ENCODE peak calls at places on chromosomes 6 and 20, in nine cellular contexts. Q is BE2C, A is OCI-LY7, K is right atrium auricular region, B is bronchial epithelial cell, G is mammary epithelial cell, W is body of pancreas, T is fibroblast of lung, U is BJ. O is an unnamed sample. For H3K36me3, the result is how much of the 10 kb centered on the place peaks cover.

GRCh38 chr20:58129736-58130135 is 98.7 kb downstream of the ANKRD60 start:
- DNase-seq in U (no peak), A (no peak), G (no peak), Q (no peak), K (peak), W (no peak), B (no peak), T (no peak), O (no peak)

GRCh38 chr6:168607272-168608112 is 166.5 kb downstream of the SMOC2 start:
- DNase-seq in Q (peak), B (peak), W (no peak), K (no peak), T (no peak), U (no peak), A (no peak), G (no peak), O (no peak)

GRCh38 chr6:70152786-70153185 is 150.1 kb downstream of the COL9A1 start:
- DNase-seq in W (no peak), K (no peak), Q (peak), B (no peak), U (no peak), A (no peak), G (no peak), T (no peak), O (no peak)

GRCh38 chr6:146741609-146742008 is 142.8 kb downstream of the ADGB start:
- DNase-seq in G (no peak), T (peak), K (no peak), W (no peak), A (no peak), U (peak), B (peak), Q (no peak), O (no peak)

GRCh38 chr6:170270984-170271593 is 19.8 kb downstream of the DLL1 start:
- DNase-seq in G (no peak), B (no peak), U (no peak), A (no peak), W (no peak), K (no peak), Q (no peak), T (no peak), O (no peak)

GRCh38 chr20:13786143-13786828 is 1.5 kb downstream of the NDUFAF5 start:
- DNase-seq in W (no peak), Q (no peak), A (no peak), G (no peak), U (no peak), T (no peak), B (peak), K (no peak), O (no peak)

GRCh38 chr20:6921717-6922386 is 154.4 kb downstream of the BMP2 start:
- DNase-seq in W (no peak), B (peak), T (no peak), A (no peak), K (no peak), U (no peak), G (peak), Q (no peak), O (no peak)

GRCh38 chr6:80605165-80605989 is 498.9 kb downstream of the BCKDHB start:
- DNase-seq in K (no peak), W (no peak), U (no peak), A (no peak), T (peak), G (peak), B (peak), Q (peak), O (no peak)

GRCh38 chr20:47931002-47931401 is 145.7 kb upstream of the SULF2 start:
- DNase-seq in W (no peak), T (no peak), B (no peak), A (no peak), Q (no peak), K (no peak), U (no peak), G (no peak), O (no peak)

GRCh38 chr6:73394577-73395354 is at the start of gene DDX43:
- DNase-seq in B (peak), W (peak), K (peak), Q (no peak), A (no peak), U (no peak), T (peak), G (no peak), O (no peak)

GRCh38 chr6:169851641-169852503 is 100.5 kb downstream of the ERMARD start:
- DNase-seq in B (peak), G (peak), A (no peak), U (no peak), Q (no peak), K (peak), W (no peak), T (peak), O (no peak)

GRCh38 chr6:115932481-115932880 is 128.2 kb downstream of the FRK start:
- DNase-seq in K (no peak), A (no peak), Q (no peak), G (peak), U (no peak), T (peak), W (no peak), B (peak), O (peak)

GRCh38 chr6:108735991-108736345 is 112.3 kb upstream of the ARMC2 start:
- DNase-seq in U (no peak), B (no peak), G (no peak), T (no peak), Q (no peak), W (no peak), K (no peak), A (no peak), O (no peak)

GRCh38 chr6:151850479-151850878 is 43.0 kb downstream of the ESR1 start:
- DNase-seq in Q (no peak), A (no peak), G (no peak), W (no peak), K (no peak), U (no peak), B (no peak), T (no peak), O (no peak)

GRCh38 chr6:87808005-87808757 is 106.1 kb upstream of the AKIRIN2 start:
- DNase-seq in G (peak), U (peak), W (no peak), T (peak), K (no peak), A (no peak), Q (no peak), B (peak), O (no peak)

GRCh38 chr20:57918546-57918945 is 208.7 kb upstream of the PMEPA1 start:
- DNase-seq in B (no peak), W (no peak), G (no peak), Q (no peak), A (no peak), T (no peak), K (no peak), U (no peak), O (no peak)

GRCh38 chr20:52801628-52802006 is 170.5 kb upstream of the TSHZ2 start:
- DNase-seq in G (no peak), T (no peak), A (no peak), U (no peak), Q (peak), W (peak), B (no peak), K (no peak), O (no peak)

GRCh38 chr6:41286544-41287346 is at the start of gene TREM1:
- DNase-seq in Q (no peak), T (no peak), B (peak), U (no peak), W (no peak), K (peak), G (peak), A (no peak), O (peak)

GRCh38 chr6:54775586-54775985 is 71.0 kb upstream of the FAM83B start:
- DNase-seq in Q (no peak), A (no peak), G (no peak), K (no peak), T (peak), U (no peak), W (no peak), B (no peak), O (no peak)

DNA sequence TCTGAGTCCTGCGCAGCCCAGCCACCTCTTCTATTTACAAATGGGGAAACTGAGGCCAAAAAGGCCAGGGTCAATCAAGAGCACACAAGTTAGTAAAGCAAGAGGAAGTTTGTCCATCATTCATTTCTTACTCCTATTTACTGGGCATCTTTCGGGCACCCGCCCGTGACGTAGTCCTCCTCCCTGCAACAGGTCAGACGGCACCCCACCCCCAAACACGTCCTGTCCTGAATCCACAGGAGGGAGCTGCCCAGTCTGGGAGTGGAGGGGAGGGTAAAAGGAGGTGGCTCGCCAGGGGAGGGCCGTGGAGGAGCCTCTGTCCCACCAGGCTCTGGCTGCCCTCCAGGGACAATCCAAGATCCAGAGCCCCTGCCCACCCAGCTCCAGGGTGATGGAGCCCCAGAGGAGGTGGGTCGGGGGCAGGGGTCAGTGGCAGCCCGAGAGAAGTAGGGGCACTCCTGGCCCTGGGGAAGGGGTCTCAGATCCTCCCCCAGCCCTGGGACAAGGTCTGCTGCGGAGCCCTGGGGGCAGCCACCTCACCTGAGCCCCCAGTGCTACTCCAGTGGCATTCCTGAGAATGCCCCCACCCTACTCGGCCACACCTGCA is 2.5 kb upstream of the LAMA5 start:
- DNase-seq in Q (no peak), U (no peak), T (no peak), A (no peak), G (peak), K (no peak), B (peak), W (no peak), O (no peak)
- H3K4me3 ChIP-seq in Q (no peak), U (no peak), T (no peak), A (no peak), G (no peak), K (no peak), B (no peak), W (no peak), O (no peak)

DNA sequence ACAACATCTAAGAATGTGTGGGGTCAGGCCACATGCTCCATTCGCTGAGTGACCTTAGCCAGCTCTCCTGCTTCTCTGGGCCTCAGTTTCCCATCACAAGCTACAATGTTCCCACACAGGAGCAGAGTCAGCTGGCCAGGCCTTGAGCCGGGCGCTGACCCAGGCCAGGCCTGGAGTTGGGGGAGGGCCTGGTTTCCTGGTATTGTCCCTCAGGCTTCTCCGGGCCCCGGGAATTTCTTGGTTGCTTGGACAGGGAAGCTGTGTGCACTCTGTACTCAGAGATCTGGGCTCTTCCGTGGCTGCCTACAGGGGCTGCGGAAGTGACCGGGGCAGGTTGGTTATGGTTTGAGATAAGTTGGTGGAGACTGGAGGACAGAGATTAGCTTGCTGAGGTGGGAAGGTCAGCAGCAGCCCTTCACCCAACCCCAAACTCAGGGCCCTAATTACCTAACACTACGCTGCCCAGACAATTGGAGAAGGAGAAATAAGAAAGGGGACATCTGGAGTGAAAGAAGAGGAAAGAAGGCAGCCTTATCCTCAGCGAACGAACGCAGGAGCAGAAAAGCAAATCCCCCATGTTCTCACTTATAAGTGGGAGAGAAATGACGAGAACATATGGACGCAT is 6.3 kb downstream of the TGM2 start:
- DNase-seq in G (no peak), K (no peak), A (no peak), W (no peak), U (no peak), B (no peak), Q (no peak), T (no peak), O (no peak)
- H3K36me3 ChIP-seq in G (under half), K (half or more), A (under half), W (under half), U (under half), B (under half), Q (under half), T (under half), O (half or more)

GRCh38 chr6:45967363-45967762 is 48.3 kb downstream of the CLIC5 start:
- DNase-seq in G (no peak), Q (no peak), T (no peak), A (no peak), K (no peak), W (no peak), U (no peak), B (no peak), O (no peak)

GRCh38 chr6:45971287-45971686 is 44.4 kb downstream of the CLIC5 start:
- DNase-seq in T (no peak), B (no peak), G (no peak), A (no peak), K (no peak), Q (no peak), W (no peak), U (no peak), O (no peak)

GRCh38 chr6:45969026-45969425 is 46.6 kb downstream of the CLIC5 start:
- DNase-seq in T (no peak), B (no peak), Q (no peak), U (no peak), A (no peak), K (no peak), G (no peak), W (no peak), O (no peak)

GRCh38 chr6:45970326-45970725 is 45.3 kb downstream of the CLIC5 start:
- DNase-seq in G (no peak), U (no peak), T (peak), A (peak), Q (no peak), K (no peak), W (no peak), B (no peak), O (no peak)

GRCh38 chr6:45969883-45970282 is 45.8 kb downstream of the CLIC5 start:
- DNase-seq in A (no peak), K (no peak), G (no peak), U (no peak), T (no peak), B (no peak), Q (no peak), W (no peak), O (no peak)
- H3K4me3 ChIP-seq in A (no peak), K (no peak), G (no peak), U (no peak), T (no peak), B (no peak), Q (no peak), W (no peak), O (no peak)

GRCh38 chr20:34452281-34452982 is 63.8 kb upstream of the DYNLRB1 start:
- DNase-seq in W (no peak), K (no peak), T (no peak), Q (no peak), U (peak), G (no peak), B (no peak), A (no peak), O (no peak)

GRCh38 chr20:34445177-34446065 is 70.8 kb upstream of the DYNLRB1 start:
- DNase-seq in G (no peak), U (no peak), B (no peak), A (no peak), W (no peak), T (no peak), K (no peak), Q (no peak), O (no peak)

GRCh38 chr20:34448517-34448916 is 67.7 kb upstream of the DYNLRB1 start:
- DNase-seq in W (no peak), A (no peak), G (no peak), T (no peak), K (no peak), U (no peak), B (no peak), Q (no peak), O (no peak)

DNA sequence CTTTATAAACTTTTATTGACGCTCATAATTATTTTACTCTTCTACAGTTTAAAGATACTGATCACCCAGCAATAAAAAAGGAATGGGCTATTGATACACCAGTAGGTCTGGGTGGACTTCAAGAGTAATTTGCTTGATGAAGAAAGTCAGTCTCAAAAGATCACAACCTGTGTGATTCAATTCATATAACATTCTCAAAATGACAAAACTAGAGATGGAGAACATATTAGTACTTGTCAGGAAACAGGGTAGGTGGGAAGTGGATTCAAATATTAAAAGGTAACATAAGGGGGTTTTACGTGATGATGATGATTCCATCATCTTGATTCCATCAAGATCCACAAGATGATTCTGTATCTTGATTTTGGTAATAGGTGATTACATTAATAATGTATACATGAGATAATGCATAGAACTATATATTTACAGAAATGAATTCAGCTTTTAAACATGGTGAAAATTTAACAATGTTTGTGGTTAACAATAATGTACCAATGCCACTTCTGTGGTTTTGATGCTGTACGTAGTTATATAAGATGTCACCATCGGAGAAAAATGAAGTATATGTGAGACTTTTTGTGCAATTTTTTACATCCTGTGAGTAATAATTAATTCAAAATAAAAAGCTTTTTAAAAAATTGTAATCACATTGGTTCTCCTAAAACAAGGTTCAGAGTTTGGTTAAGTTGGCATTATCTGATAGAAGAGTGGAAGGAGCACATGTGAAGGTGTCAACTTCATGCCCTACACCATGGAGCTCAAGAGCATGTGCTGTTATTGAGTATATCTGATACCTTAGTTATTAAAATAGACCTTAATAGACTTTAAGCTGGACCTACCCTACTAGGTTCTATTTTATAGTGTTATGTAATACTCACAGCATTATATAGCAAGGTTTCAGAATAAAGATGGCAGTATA is 66.3 kb upstream of the DYNLRB1 start:
- DNase-seq in A (no peak), K (no peak), G (no peak), W (no peak), T (no peak), U (no peak), Q (no peak), B (no peak), O (no peak)
- H3K36me3 ChIP-seq in A (half or more), K (under half), G (half or more), W (under half), T (under half), U (under half), Q (half or more), B (under half), O (half or more)

GRCh38 chr6:28206527-28207243 is 18.4 kb upstream of the ZSCAN9 start:
- DNase-seq in U (no peak), W (no peak), G (no peak), A (no peak), B (no peak), T (peak), K (no peak), Q (no peak), O (peak)
- H3K4me3 ChIP-seq in U (no peak), W (no peak), G (peak), A (no peak), B (no peak), T (peak), K (no peak), Q (no peak), O (peak)

GRCh38 chr6:4129446-4129845 is 5.9 kb downstream of the ECI2 start:
- DNase-seq in B (no peak), U (no peak), W (no peak), K (no peak), A (no peak), Q (no peak), G (no peak), T (peak), O (no peak)
- H3K36me3 ChIP-seq in B (under half), U (under half), W (under half), K (half or more), A (half or more), Q (under half), G (under half), T (under half), O (under half)

O was measured in MG63.